ENCODE peak calls at places on chromosomes 5 and 9, in six cellular contexts. One of them, this sample, is unnamed.

GRCh38 chr9:130940023-130940549 is 1.0 kb upstream of the FIBCD1 start:
- DNase-seq in pons: no peak
- DNase-seq in effector memory CD4-positive, alpha-beta T cell: no peak
- DNase-seq in HS-27A: no peak
- DNase-seq in cardiac muscle cell: no peak
- DNase-seq in putamen: no peak
- DNase-seq in this sample: no peak

GRCh38 chr9:31908891-31909480 is 475.5 kb upstream of the ACO1 start:
- DNase-seq in HS-27A: no peak
- DNase-seq in putamen: no peak
- DNase-seq in cardiac muscle cell: no peak
- DNase-seq in pons: no peak
- DNase-seq in effector memory CD4-positive, alpha-beta T cell: no peak
- DNase-seq in this sample: no peak

GRCh38 chr9:128124873-128125574 is 2.5 kb downstream of the PTGES2 start:
- DNase-seq in pons: peak; percentile 41
- DNase-seq in putamen: no peak
- DNase-seq in effector memory CD4-positive, alpha-beta T cell: no peak
- DNase-seq in cardiac muscle cell: peak; percentile 59
- DNase-seq in HS-27A: no peak
- DNase-seq in this sample: peak; percentile 78

GRCh38 chr5:96905864-96906263 is 29.6 kb downstream of the ERAP2 start:
- DNase-seq in putamen: no peak
- DNase-seq in cardiac muscle cell: no peak
- DNase-seq in pons: no peak
- DNase-seq in effector memory CD4-positive, alpha-beta T cell: no peak
- DNase-seq in HS-27A: no peak
- DNase-seq in this sample: no peak

GRCh38 chr9:93061791-93062299 is 3.3 kb downstream of the SUSD3 start:
- DNase-seq in effector memory CD4-positive, alpha-beta T cell: no peak
- DNase-seq in cardiac muscle cell: no peak
- DNase-seq in pons: no peak
- DNase-seq in HS-27A: no peak
- DNase-seq in putamen: no peak
- DNase-seq in this sample: no peak

GRCh38 chr5:161284445-161284844 is 262.1 kb downstream of the GABRB2 start:
- DNase-seq in putamen: no peak
- DNase-seq in HS-27A: no peak
- DNase-seq in effector memory CD4-positive, alpha-beta T cell: no peak
- DNase-seq in pons: no peak
- DNase-seq in cardiac muscle cell: no peak
- DNase-seq in this sample: no peak

GRCh38 chr9:105064248-105065118 is 136.5 kb upstream of the ABCA1 start:
- DNase-seq in effector memory CD4-positive, alpha-beta T cell: no peak
- DNase-seq in cardiac muscle cell: peak; percentile 56
- DNase-seq in HS-27A: peak; percentile 83
- DNase-seq in pons: peak; percentile 90
- DNase-seq in putamen: peak; percentile 91
- DNase-seq in this sample: no peak

GRCh38 chr5:61394793-61395192 is 62.7 kb downstream of the ZSWIM6 start:
- DNase-seq in cardiac muscle cell: no peak
- DNase-seq in effector memory CD4-positive, alpha-beta T cell: no peak
- DNase-seq in HS-27A: no peak
- DNase-seq in putamen: no peak
- DNase-seq in pons: no peak
- DNase-seq in this sample: no peak

GRCh38 chr9:35277649-35278359 is 116.0 kb downstream of the UNC13B start:
- DNase-seq in pons: peak; percentile 82
- DNase-seq in cardiac muscle cell: no peak
- DNase-seq in HS-27A: peak; percentile 27
- DNase-seq in effector memory CD4-positive, alpha-beta T cell: no peak
- DNase-seq in putamen: peak; percentile 46
- DNase-seq in this sample: no peak

GRCh38 chr9:88979021-88979420 is 12.2 kb upstream of the S1PR3 start:
- DNase-seq in pons: no peak
- DNase-seq in putamen: no peak
- DNase-seq in HS-27A: no peak
- DNase-seq in effector memory CD4-positive, alpha-beta T cell: no peak
- DNase-seq in cardiac muscle cell: no peak
- DNase-seq in this sample: no peak

GRCh38 chr5:95644351-95645042 is 2.1 kb upstream of the RFESD start:
- DNase-seq in HS-27A: no peak
- DNase-seq in putamen: peak; percentile 50
- DNase-seq in pons: peak; percentile 76
- DNase-seq in cardiac muscle cell: peak; percentile 67
- DNase-seq in effector memory CD4-positive, alpha-beta T cell: no peak
- DNase-seq in this sample: peak; percentile 71

GRCh38 chr5:74685979-74686631 is 1.1 kb downstream of the HEXB start:
- DNase-seq in putamen: peak; percentile 18
- DNase-seq in cardiac muscle cell: no peak
- DNase-seq in effector memory CD4-positive, alpha-beta T cell: no peak
- DNase-seq in pons: peak; percentile 64
- DNase-seq in HS-27A: no peak
- DNase-seq in this sample: no peak